ENCODE peak calls at places on chromosome 11, in ten cellular contexts. One of them, this sample, is unnamed.

GRCh38 chr11:60914620-60915249 is 777 bp downstream of the TMEM109 start:
- DNase-seq in pancreas: no peak
- DNase-seq in MM.1S: peak; percentile 51
- DNase-seq in prostate gland: no peak
- DNase-seq in endothelial cell of umbilical vein: peak; percentile 66
- DNase-seq in cardiac muscle cell: peak; percentile 16
- DNase-seq in colonic mucosa: peak; percentile 52
- DNase-seq in thoracic aorta: no peak
- DNase-seq in ovary: no peak
- DNase-seq in CD8-positive, alpha-beta T cell: peak; percentile 34
- DNase-seq in this sample: no peak

GRCh38 chr11:58927393-58928081 is 11.8 kb upstream of the GLYATL1 start:
- DNase-seq in MM.1S: no peak
- DNase-seq in thoracic aorta: no peak
- DNase-seq in prostate gland: peak; percentile 37
- DNase-seq in ovary: no peak
- DNase-seq in endothelial cell of umbilical vein: no peak
- DNase-seq in colonic mucosa: peak; percentile 75
- DNase-seq in pancreas: peak; percentile 48
- DNase-seq in CD8-positive, alpha-beta T cell: peak; percentile 12
- DNase-seq in cardiac muscle cell: peak; percentile 43
- DNase-seq in this sample: no peak

GRCh38 chr11:27722117-27722844 is 22.0 kb upstream of the BDNF start:
- DNase-seq in prostate gland: no peak
- DNase-seq in cardiac muscle cell: peak; percentile 53
- DNase-seq in colonic mucosa: no peak
- DNase-seq in pancreas: no peak
- DNase-seq in endothelial cell of umbilical vein: peak; percentile 26
- DNase-seq in ovary: no peak
- DNase-seq in CD8-positive, alpha-beta T cell: no peak
- DNase-seq in MM.1S: peak; percentile 37
- DNase-seq in thoracic aorta: no peak
- DNase-seq in this sample: no peak

GRCh38 chr11:45021692-45022130 is 71.0 kb upstream of the TP53I11 start:
- DNase-seq in ovary: peak; percentile 50
- DNase-seq in thoracic aorta: peak; percentile 23
- DNase-seq in pancreas: peak; percentile 51
- DNase-seq in CD8-positive, alpha-beta T cell: no peak
- DNase-seq in MM.1S: peak; percentile 65
- DNase-seq in endothelial cell of umbilical vein: peak; percentile 41
- DNase-seq in colonic mucosa: peak; percentile 49
- DNase-seq in prostate gland: no peak
- DNase-seq in cardiac muscle cell: peak; percentile 81
- DNase-seq in this sample: peak; percentile 69

GRCh38 chr11:65310756-65311155 is 3.9 kb upstream of the CDC42EP2 start:
- DNase-seq in pancreas: no peak
- DNase-seq in CD8-positive, alpha-beta T cell: no peak
- DNase-seq in thoracic aorta: no peak
- DNase-seq in prostate gland: no peak
- DNase-seq in ovary: no peak
- DNase-seq in cardiac muscle cell: no peak
- DNase-seq in endothelial cell of umbilical vein: no peak
- DNase-seq in colonic mucosa: no peak
- DNase-seq in MM.1S: no peak
- DNase-seq in this sample: no peak

GRCh38 chr11:15258433-15259350 is 144.0 kb downstream of the INSC start:
- DNase-seq in ovary: no peak
- DNase-seq in thoracic aorta: no peak
- DNase-seq in endothelial cell of umbilical vein: no peak
- DNase-seq in prostate gland: no peak
- DNase-seq in colonic mucosa: peak; percentile 22
- DNase-seq in cardiac muscle cell: peak; percentile 16
- DNase-seq in pancreas: no peak
- DNase-seq in CD8-positive, alpha-beta T cell: no peak
- DNase-seq in MM.1S: no peak
- DNase-seq in this sample: no peak

GRCh38 chr11:28461846-28462245 is 353.7 kb downstream of the METTL15 start:
- DNase-seq in thoracic aorta: no peak
- DNase-seq in pancreas: no peak
- DNase-seq in ovary: no peak
- DNase-seq in prostate gland: no peak
- DNase-seq in endothelial cell of umbilical vein: peak; percentile 16
- DNase-seq in colonic mucosa: no peak
- DNase-seq in MM.1S: no peak
- DNase-seq in CD8-positive, alpha-beta T cell: no peak
- DNase-seq in cardiac muscle cell: peak; percentile 14
- DNase-seq in this sample: no peak

GRCh38 chr11:74235121-74235520 is 64.0 kb downstream of the PPME1 start:
- DNase-seq in MM.1S: no peak
- DNase-seq in ovary: no peak
- DNase-seq in cardiac muscle cell: no peak
- DNase-seq in CD8-positive, alpha-beta T cell: no peak
- DNase-seq in pancreas: no peak
- DNase-seq in colonic mucosa: no peak
- DNase-seq in prostate gland: no peak
- DNase-seq in thoracic aorta: no peak
- DNase-seq in endothelial cell of umbilical vein: no peak
- DNase-seq in this sample: no peak

GRCh38 chr11:36239636-36240035 is 49.6 kb downstream of the COMMD9 start:
- DNase-seq in CD8-positive, alpha-beta T cell: no peak
- DNase-seq in thoracic aorta: no peak
- DNase-seq in colonic mucosa: no peak
- DNase-seq in ovary: no peak
- DNase-seq in pancreas: no peak
- DNase-seq in endothelial cell of umbilical vein: no peak
- DNase-seq in cardiac muscle cell: no peak
- DNase-seq in prostate gland: no peak
- DNase-seq in MM.1S: no peak
- DNase-seq in this sample: no peak

GRCh38 chr11:65552413-65552951 is 5.7 kb downstream of the LTBP3 start:
- DNase-seq in prostate gland: no peak
- DNase-seq in CD8-positive, alpha-beta T cell: no peak
- DNase-seq in MM.1S: no peak
- DNase-seq in pancreas: no peak
- DNase-seq in colonic mucosa: no peak
- DNase-seq in thoracic aorta: no peak
- DNase-seq in cardiac muscle cell: no peak
- DNase-seq in endothelial cell of umbilical vein: no peak
- DNase-seq in ovary: no peak
- DNase-seq in this sample: no peak

GRCh38 chr11:65862191-65862735 is 2.0 kb downstream of the MUS81 start:
- DNase-seq in thoracic aorta: no peak
- DNase-seq in pancreas: no peak
- DNase-seq in cardiac muscle cell: no peak
- DNase-seq in MM.1S: no peak
- DNase-seq in ovary: peak; percentile 36
- DNase-seq in endothelial cell of umbilical vein: no peak
- DNase-seq in prostate gland: no peak
- DNase-seq in CD8-positive, alpha-beta T cell: peak; percentile 3
- DNase-seq in colonic mucosa: no peak
- DNase-seq in this sample: peak; percentile 25

GRCh38 chr11:126416542-126417090 is 61.1 kb downstream of the ST3GAL4 start:
- DNase-seq in pancreas: peak; percentile 88
- DNase-seq in MM.1S: peak; percentile 22
- DNase-seq in CD8-positive, alpha-beta T cell: peak; percentile 67
- DNase-seq in prostate gland: peak; percentile 71
- DNase-seq in ovary: peak; percentile 95
- DNase-seq in cardiac muscle cell: peak; percentile 91
- DNase-seq in thoracic aorta: peak; percentile 63
- DNase-seq in colonic mucosa: peak; percentile 94
- DNase-seq in endothelial cell of umbilical vein: peak; percentile 91
- DNase-seq in this sample: peak; percentile 93

GRCh38 chr11:83252941-83253340 is 33.2 kb downstream of the CCDC90B start:
- DNase-seq in endothelial cell of umbilical vein: no peak
- DNase-seq in CD8-positive, alpha-beta T cell: no peak
- DNase-seq in cardiac muscle cell: no peak
- DNase-seq in pancreas: no peak
- DNase-seq in prostate gland: no peak
- DNase-seq in MM.1S: no peak
- DNase-seq in ovary: no peak
- DNase-seq in thoracic aorta: no peak
- DNase-seq in colonic mucosa: no peak
- DNase-seq in this sample: no peak

GRCh38 chr11:4658629-4659453 is 15.1 kb downstream of the OR51E1 start:
- DNase-seq in MM.1S: no peak
- DNase-seq in colonic mucosa: no peak
- DNase-seq in ovary: no peak
- DNase-seq in cardiac muscle cell: no peak
- DNase-seq in endothelial cell of umbilical vein: no peak
- DNase-seq in thoracic aorta: no peak
- DNase-seq in CD8-positive, alpha-beta T cell: no peak
- DNase-seq in pancreas: no peak
- DNase-seq in prostate gland: no peak
- DNase-seq in this sample: no peak

GRCh38 chr11:92026664-92027063 is 198.0 kb upstream of the FAT3 start:
- DNase-seq in MM.1S: no peak
- DNase-seq in thoracic aorta: no peak
- DNase-seq in endothelial cell of umbilical vein: no peak
- DNase-seq in cardiac muscle cell: no peak
- DNase-seq in colonic mucosa: no peak
- DNase-seq in ovary: no peak
- DNase-seq in prostate gland: no peak
- DNase-seq in CD8-positive, alpha-beta T cell: no peak
- DNase-seq in pancreas: no peak
- DNase-seq in this sample: no peak

GRCh38 chr11:129191649-129192048 is 476 bp downstream of the ARHGAP32 start:
- DNase-seq in CD8-positive, alpha-beta T cell: no peak
- DNase-seq in MM.1S: no peak
- DNase-seq in pancreas: no peak
- DNase-seq in ovary: no peak
- DNase-seq in cardiac muscle cell: no peak
- DNase-seq in thoracic aorta: no peak
- DNase-seq in endothelial cell of umbilical vein: no peak
- DNase-seq in prostate gland: peak; percentile 44
- DNase-seq in colonic mucosa: peak; percentile 27
- DNase-seq in this sample: no peak

DNA sequence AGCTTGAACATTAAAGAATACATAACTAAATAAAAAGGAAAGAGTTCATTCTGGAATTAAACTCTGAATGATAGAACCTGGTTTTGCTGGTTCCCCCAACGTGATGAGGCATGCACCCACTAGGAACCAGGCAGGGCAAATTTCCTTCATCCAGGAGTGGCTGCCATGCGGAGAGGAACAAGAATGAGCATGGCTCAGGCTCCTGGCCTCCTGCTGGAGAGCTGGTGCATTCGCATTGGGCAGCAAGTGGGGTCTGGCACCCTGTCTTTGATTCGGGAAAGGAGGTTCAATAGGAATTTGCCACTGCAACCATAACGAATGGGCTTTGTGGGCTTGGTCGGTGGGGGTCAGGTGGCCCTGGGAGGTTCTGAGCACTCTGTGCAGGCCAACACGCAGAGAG is 169.8 kb upstream of the TENM4 start:
- DNase-seq in MM.1S: no peak
- DNase-seq in CD8-positive, alpha-beta T cell: no peak
- DNase-seq in endothelial cell of umbilical vein: no peak
- DNase-seq in thoracic aorta: no peak
- DNase-seq in cardiac muscle cell: no peak
- DNase-seq in pancreas: no peak
- DNase-seq in ovary: no peak
- DNase-seq in prostate gland: no peak
- DNase-seq in colonic mucosa: no peak
- DNase-seq in this sample: no peak
- TF ChIP-seq CTCF in MM.1S: no peak
- TF ChIP-seq CTCF in CD8-positive, alpha-beta T cell: no peak
- TF ChIP-seq CTCF in endothelial cell of umbilical vein: no peak
- TF ChIP-seq CTCF in thoracic aorta: no peak
- TF ChIP-seq CTCF in cardiac muscle cell: no peak
- TF ChIP-seq CTCF in pancreas: no peak
- TF ChIP-seq CTCF in ovary: no peak
- TF ChIP-seq CTCF in prostate gland: no peak
- TF ChIP-seq CTCF in colonic mucosa: no peak
- TF ChIP-seq CTCF in this sample: no peak

GRCh38 chr11:117868088-117868487 is 8.4 kb downstream of the FXYD6 start:
- DNase-seq in cardiac muscle cell: no peak
- DNase-seq in thoracic aorta: no peak
- DNase-seq in ovary: no peak
- DNase-seq in endothelial cell of umbilical vein: no peak
- DNase-seq in CD8-positive, alpha-beta T cell: no peak
- DNase-seq in colonic mucosa: no peak
- DNase-seq in prostate gland: no peak
- DNase-seq in MM.1S: no peak
- DNase-seq in pancreas: no peak
- DNase-seq in this sample: no peak
- H3K27ac ChIP-seq in cardiac muscle cell: no peak overlapping the region
- H3K27ac ChIP-seq in thoracic aorta: no peak overlapping the region
- H3K27ac ChIP-seq in ovary: no peak overlapping the region
- H3K27ac ChIP-seq in endothelial cell of umbilical vein: no peak overlapping the region
- H3K27ac ChIP-seq in CD8-positive, alpha-beta T cell: no peak overlapping the region
- H3K27ac ChIP-seq in colonic mucosa: no peak overlapping the region
- H3K27ac ChIP-seq in prostate gland: no peak overlapping the region
- H3K27ac ChIP-seq in MM.1S: no peak overlapping the region
- H3K27ac ChIP-seq in pancreas: no peak overlapping the region
- H3K27ac ChIP-seq in this sample: peak overlapping the region; percentile 75

DNA sequence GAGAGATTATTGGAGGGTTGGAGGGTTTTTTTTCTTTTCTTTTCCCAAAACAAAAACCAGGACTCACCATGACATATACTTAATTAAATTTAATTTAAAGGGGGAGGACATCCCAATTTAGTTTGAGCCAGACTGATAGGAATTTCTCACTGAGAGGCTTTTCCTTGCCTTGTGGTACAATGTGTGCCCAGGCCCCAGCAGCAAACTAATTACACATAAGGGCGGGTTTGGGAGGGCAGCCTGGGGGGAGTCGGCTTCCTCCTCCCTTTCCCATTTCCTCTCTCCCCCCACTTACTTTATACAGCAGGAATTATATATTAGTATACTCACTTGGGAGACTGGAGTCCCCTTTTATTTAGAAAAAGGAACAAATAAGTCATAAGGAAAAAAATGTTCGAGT is 2.9 kb downstream of the TEAD1 start:
- DNase-seq in MM.1S: no peak
- DNase-seq in pancreas: no peak
- DNase-seq in cardiac muscle cell: peak; percentile 48
- DNase-seq in endothelial cell of umbilical vein: peak; percentile 44
- DNase-seq in CD8-positive, alpha-beta T cell: no peak
- DNase-seq in thoracic aorta: no peak
- DNase-seq in prostate gland: no peak
- DNase-seq in colonic mucosa: no peak
- DNase-seq in ovary: no peak
- DNase-seq in this sample: no peak
- H3K4me3 ChIP-seq in MM.1S: peak overlapping the region; percentile 88
- H3K4me3 ChIP-seq in pancreas: no peak overlapping the region
- H3K4me3 ChIP-seq in cardiac muscle cell: peak overlapping the region; percentile 93
- H3K4me3 ChIP-seq in endothelial cell of umbilical vein: peak overlapping the region; percentile 94
- H3K4me3 ChIP-seq in CD8-positive, alpha-beta T cell: no peak overlapping the region
- H3K4me3 ChIP-seq in thoracic aorta: peak overlapping the region; percentile 86
- H3K4me3 ChIP-seq in prostate gland: peak overlapping the region; percentile 90
- H3K4me3 ChIP-seq in colonic mucosa: no peak overlapping the region
- H3K4me3 ChIP-seq in ovary: peak overlapping the region; percentile 52
- H3K4me3 ChIP-seq in this sample: no peak overlapping the region

DNA sequence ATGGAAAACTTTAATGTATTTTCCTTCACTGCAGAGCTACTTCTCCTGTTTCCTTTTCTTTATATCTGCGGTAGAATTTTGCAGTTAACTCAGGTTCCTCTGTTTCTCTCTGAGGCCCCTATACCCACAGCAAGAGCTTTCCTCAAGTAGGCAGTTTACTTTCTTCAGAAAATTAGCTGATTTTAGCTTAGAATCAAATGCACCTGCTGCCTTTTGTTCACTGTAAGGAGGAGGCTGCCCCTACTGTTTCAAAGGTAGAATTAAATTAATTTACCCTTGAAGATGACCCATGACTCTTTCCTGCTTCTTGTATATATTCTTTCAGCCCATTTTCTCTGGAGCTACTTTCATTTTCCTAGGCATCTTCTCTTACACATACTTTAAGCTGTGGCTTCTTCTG is 68.7 kb upstream of the GDPD4 start:
- DNase-seq in ovary: no peak
- DNase-seq in prostate gland: no peak
- DNase-seq in MM.1S: no peak
- DNase-seq in thoracic aorta: no peak
- DNase-seq in endothelial cell of umbilical vein: no peak
- DNase-seq in cardiac muscle cell: no peak
- DNase-seq in pancreas: no peak
- DNase-seq in colonic mucosa: no peak
- DNase-seq in CD8-positive, alpha-beta T cell: no peak
- DNase-seq in this sample: no peak
- TF ChIP-seq CTCF in ovary: no peak
- TF ChIP-seq CTCF in prostate gland: no peak
- TF ChIP-seq CTCF in MM.1S: no peak
- TF ChIP-seq CTCF in thoracic aorta: no peak
- TF ChIP-seq CTCF in endothelial cell of umbilical vein: no peak
- TF ChIP-seq CTCF in cardiac muscle cell: no peak
- TF ChIP-seq CTCF in pancreas: no peak
- TF ChIP-seq CTCF in colonic mucosa: no peak
- TF ChIP-seq CTCF in CD8-positive, alpha-beta T cell: no peak
- TF ChIP-seq CTCF in this sample: no peak